ENCODE peak calls at places on chromosome 5, in four cellular contexts. One of them, this sample, is unnamed.

GRCh38 chr5:178418471-178419010 is 171.7 kb downstream of the COL23A1 start:
- DNase-seq in OCI-M1: no peak
- DNase-seq in memory B cell: no peak
- DNase-seq in NCI-H1048: no peak
- DNase-seq in this sample: no peak

GRCh38 chr5:78574157-78574673 is 74.4 kb downstream of the LHFPL2 start:
- DNase-seq in NCI-H1048: no peak
- DNase-seq in OCI-M1: no peak
- DNase-seq in memory B cell: no peak
- DNase-seq in this sample: no peak

GRCh38 chr5:55226027-55226933 is 835 bp downstream of the MCIDAS start:
- DNase-seq in OCI-M1: peak; percentile 59
- DNase-seq in NCI-H1048: peak; percentile 61
- DNase-seq in memory B cell: no peak
- DNase-seq in this sample: peak; percentile 73

GRCh38 chr5:106875591-106876297 is 795.0 kb downstream of the EFNA5 start:
- DNase-seq in NCI-H1048: no peak
- DNase-seq in memory B cell: no peak
- DNase-seq in OCI-M1: peak; percentile 74
- DNase-seq in this sample: no peak

GRCh38 chr5:2757563-2758311 is 6.3 kb upstream of the IRX2 start:
- DNase-seq in memory B cell: no peak
- DNase-seq in NCI-H1048: no peak
- DNase-seq in OCI-M1: no peak
- DNase-seq in this sample: no peak

GRCh38 chr5:173331956-173332479 is 3.8 kb upstream of the STC2 start:
- DNase-seq in NCI-H1048: peak; percentile 70
- DNase-seq in OCI-M1: peak; percentile 86
- DNase-seq in memory B cell: peak; percentile 25
- DNase-seq in this sample: peak; percentile 86

GRCh38 chr5:115545065-115545882 is 699 bp upstream of the FEM1C start:
- DNase-seq in memory B cell: no peak
- DNase-seq in NCI-H1048: no peak
- DNase-seq in OCI-M1: peak; percentile 53
- DNase-seq in this sample: no peak

GRCh38 chr5:76720988-76721569 is 5.2 kb downstream of the F2R start:
- DNase-seq in OCI-M1: peak; percentile 81
- DNase-seq in memory B cell: no peak
- DNase-seq in NCI-H1048: no peak
- DNase-seq in this sample: no peak

GRCh38 chr5:135207866-135208265 is 173.8 kb upstream of the PITX1 start:
- DNase-seq in NCI-H1048: no peak
- DNase-seq in OCI-M1: no peak
- DNase-seq in memory B cell: no peak
- DNase-seq in this sample: no peak

GRCh38 chr5:117761190-117761589 is 1186.6 kb upstream of the SEMA6A start:
- DNase-seq in NCI-H1048: no peak
- DNase-seq in memory B cell: no peak
- DNase-seq in OCI-M1: peak; percentile 71
- DNase-seq in this sample: no peak

GRCh38 chr5:65055938-65056337 is 287.2 kb downstream of the CWC27 start:
- DNase-seq in OCI-M1: no peak
- DNase-seq in memory B cell: no peak
- DNase-seq in NCI-H1048: no peak
- DNase-seq in this sample: no peak

GRCh38 chr5:10354048-10354872 is 765 bp downstream of the MARCHF6 start:
- DNase-seq in memory B cell: peak; percentile 41
- DNase-seq in OCI-M1: peak; percentile 81
- DNase-seq in NCI-H1048: no peak
- DNase-seq in this sample: peak; percentile 75

GRCh38 chr5:169162407-169162806 is 138.5 kb downstream of the SLIT3 start:
- DNase-seq in memory B cell: no peak
- DNase-seq in NCI-H1048: no peak
- DNase-seq in OCI-M1: no peak
- DNase-seq in this sample: no peak

GRCh38 chr5:33854733-33855151 is 37.0 kb downstream of the ADAMTS12 start:
- DNase-seq in memory B cell: no peak
- DNase-seq in OCI-M1: no peak
- DNase-seq in NCI-H1048: no peak
- DNase-seq in this sample: no peak

GRCh38 chr5:31023105-31023504 is 170.4 kb upstream of the CDH6 start:
- DNase-seq in NCI-H1048: no peak
- DNase-seq in memory B cell: no peak
- DNase-seq in OCI-M1: no peak
- DNase-seq in this sample: no peak

GRCh38 chr5:172414618-172415599 is 39.4 kb downstream of the SH3PXD2B start:
- DNase-seq in memory B cell: no peak
- DNase-seq in NCI-H1048: no peak
- DNase-seq in OCI-M1: no peak
- DNase-seq in this sample: no peak

GRCh38 chr5:133405275-133406034 is 206.9 kb downstream of the FSTL4 start:
- DNase-seq in OCI-M1: no peak
- DNase-seq in NCI-H1048: no peak
- DNase-seq in memory B cell: no peak
- DNase-seq in this sample: no peak

GRCh38 chr5:79853003-79853402 is 138.1 kb downstream of the MTX3 start:
- DNase-seq in NCI-H1048: no peak
- DNase-seq in memory B cell: no peak
- DNase-seq in OCI-M1: no peak
- DNase-seq in this sample: no peak